ENCODE peak calls at places on chromosomes 5 and 9, in four cellular contexts. T is H1, P is fibroblast of lung, W is GM23248. D is an unnamed sample. For H3K4me1, the result is how much of the 10 kb centered on the place peaks cover.

GRCh38 chr5:6525910-6526309 is 77.3 kb downstream of the UBE2QL1 start:
- DNase-seq in T (peak), P (no peak), W (peak), D (peak)

GRCh38 chr5:138662599-138662998 is 87.4 kb upstream of the HSPA9 start:
- DNase-seq in T (no peak), P (no peak), W (peak), D (no peak)

GRCh38 chr5:125117556-125117955 is 371.1 kb upstream of the ZNF608 start:
- DNase-seq in T (no peak), P (no peak), W (peak), D (no peak)

GRCh38 chr5:6472792-6473191 is 24.1 kb downstream of the UBE2QL1 start:
- DNase-seq in T (no peak), P (no peak), W (no peak), D (no peak)

GRCh38 chr5:134436523-134437339 is 25.1 kb upstream of the CDKN2AIPNL start:
- DNase-seq in T (no peak), P (peak), W (peak), D (no peak)

GRCh38 chr9:69554945-69555344 is 117.2 kb downstream of the APBA1 start:
- DNase-seq in T (no peak), P (peak), W (peak), D (no peak)

GRCh38 chr5:175216991-175217390 is 227.0 kb downstream of the DRD1 start:
- DNase-seq in T (no peak), P (peak), W (peak), D (no peak)

GRCh38 chr5:6730407-6730806 is 17.2 kb downstream of the TENT4A start:
- DNase-seq in T (no peak), P (no peak), W (no peak), D (no peak)

GRCh38 chr9:127122176-127123151 is at the start of gene ANGPTL2:
- DNase-seq in T (peak), P (peak), W (peak), D (peak)

GRCh38 chr5:96024683-96025475 is 63.2 kb upstream of the ELL2 start:
- DNase-seq in T (no peak), P (no peak), W (no peak), D (no peak)

GRCh38 chr5:115847290-115847689 is 5.6 kb downstream of the AP3S1 start:
- DNase-seq in T (no peak), P (no peak), W (no peak), D (no peak)

GRCh38 chr9:106920701-106921283 is 57.8 kb downstream of the ZNF462 start:
- DNase-seq in T (no peak), P (peak), W (peak), D (no peak)

GRCh38 chr5:136146201-136146600 is 13.6 kb downstream of the SMAD5 start:
- DNase-seq in T (no peak), P (no peak), W (no peak), D (no peak)

GRCh38 chr5:81014348-81014747 is 54.2 kb downstream of the RASGRF2 start:
- DNase-seq in T (no peak), P (no peak), W (no peak), D (no peak)

DNA sequence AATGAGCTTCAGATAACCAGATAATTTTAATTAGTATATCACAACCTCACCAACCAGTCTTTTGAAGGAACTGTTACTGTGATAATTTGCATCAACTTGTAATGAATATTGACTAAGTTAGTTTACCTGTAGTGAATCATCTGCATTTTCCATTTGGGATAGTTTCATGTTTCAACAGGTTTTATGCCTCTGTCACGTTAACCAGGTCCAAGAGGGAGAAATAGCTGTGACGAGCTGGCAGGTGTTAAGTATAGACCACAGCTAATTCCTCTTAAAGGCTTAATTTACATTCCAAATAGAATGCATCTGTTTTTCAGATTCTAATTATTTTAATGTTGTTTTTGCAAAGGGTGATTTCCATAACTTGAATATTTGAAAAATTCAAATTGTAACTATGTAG is 270.3 kb downstream of the SMARCA2 start:
- DNase-seq in T (no peak), P (no peak), W (no peak), D (no peak)
- H3K4me2 ChIP-seq in T (no peak), P (no peak), W (no peak), D (no peak)

GRCh38 chr5:14452685-14453084 is 128.9 kb upstream of the OTULINL start:
- DNase-seq in T (no peak), P (peak), W (peak), D (no peak)
- H3K4me1 ChIP-seq in T (under half), P (under half), W (half or more), D (under half)

DNA sequence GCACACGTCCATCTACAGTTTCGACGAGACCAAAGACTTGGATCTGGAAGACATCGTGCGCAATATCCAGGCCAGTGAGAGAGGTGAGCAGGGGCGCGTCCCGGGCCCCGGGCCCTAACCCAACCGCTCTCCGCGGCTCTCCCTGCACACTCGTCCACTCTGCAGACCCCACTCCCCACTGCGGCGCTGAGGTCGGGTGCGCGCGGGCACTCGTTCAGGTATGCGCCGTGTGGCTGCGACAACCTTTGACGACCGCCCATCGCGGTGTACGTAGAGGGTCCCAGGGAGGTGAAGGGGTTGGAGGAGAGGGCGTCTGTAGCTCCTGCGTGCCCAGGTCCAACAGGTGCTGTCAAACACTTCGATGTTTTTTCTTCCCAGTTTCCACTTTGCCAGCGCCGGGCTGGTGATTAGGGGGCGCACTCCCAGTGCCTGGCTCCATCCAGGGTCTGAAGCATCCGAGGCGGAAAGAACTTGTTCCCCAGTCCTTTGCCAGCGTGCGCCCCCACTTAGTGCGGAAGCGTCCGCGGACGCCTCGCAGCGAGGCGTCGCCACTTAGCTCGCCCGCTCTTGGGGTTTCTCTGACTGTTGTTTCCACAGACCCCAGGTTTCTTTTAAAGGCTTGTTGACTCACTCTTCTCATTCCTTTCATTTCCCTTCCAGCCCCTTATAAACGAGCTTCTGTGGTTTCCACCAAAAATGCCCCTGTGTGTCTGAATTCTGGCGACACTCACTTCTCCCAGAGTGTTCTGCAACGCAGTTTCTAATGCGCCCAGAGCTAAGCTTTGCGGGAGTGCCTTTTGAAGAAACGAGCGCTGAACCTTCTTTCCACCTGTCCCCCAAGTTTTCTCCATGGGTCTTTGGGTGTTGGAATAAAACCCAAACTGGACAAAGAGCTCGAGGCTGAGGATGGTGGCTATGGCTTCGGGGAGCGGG is 1.6 kb downstream of the NPR3 start:
- DNase-seq in T (peak), P (peak), W (peak), D (peak)
- TF ChIP-seq EZH2 in T (peak), P (peak), W (no peak), D (peak)

DNA sequence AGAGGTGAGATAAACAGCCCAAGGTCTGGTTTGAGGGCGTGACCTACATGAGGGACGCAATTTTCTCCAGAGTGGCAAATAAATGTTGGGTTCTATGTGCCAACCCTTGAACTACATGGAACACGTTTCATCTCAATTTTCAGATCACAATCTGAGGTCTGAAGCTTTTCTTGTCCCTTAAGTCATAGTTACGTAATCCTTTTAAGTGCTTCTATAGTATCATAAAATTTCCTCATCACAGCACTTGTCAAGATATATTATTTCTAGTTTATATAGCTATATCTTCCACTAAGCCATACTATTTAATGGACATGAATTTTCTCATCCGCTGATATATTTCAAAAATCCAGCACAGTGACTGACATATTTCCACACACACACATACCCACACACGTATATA is 53.1 kb upstream of the GRIN3A start:
- DNase-seq in T (no peak), P (no peak), W (no peak), D (no peak)
- H3K4me2 ChIP-seq in T (no peak), P (no peak), W (no peak), D (no peak)

GRCh38 chr9:89466451-89467277 is 31.2 kb downstream of the SEMA4D start:
- DNase-seq in T (no peak), P (no peak), W (no peak), D (no peak)
- H3K4me1 ChIP-seq in T (under half), P (under half), W (under half), D (half or more)

DNA sequence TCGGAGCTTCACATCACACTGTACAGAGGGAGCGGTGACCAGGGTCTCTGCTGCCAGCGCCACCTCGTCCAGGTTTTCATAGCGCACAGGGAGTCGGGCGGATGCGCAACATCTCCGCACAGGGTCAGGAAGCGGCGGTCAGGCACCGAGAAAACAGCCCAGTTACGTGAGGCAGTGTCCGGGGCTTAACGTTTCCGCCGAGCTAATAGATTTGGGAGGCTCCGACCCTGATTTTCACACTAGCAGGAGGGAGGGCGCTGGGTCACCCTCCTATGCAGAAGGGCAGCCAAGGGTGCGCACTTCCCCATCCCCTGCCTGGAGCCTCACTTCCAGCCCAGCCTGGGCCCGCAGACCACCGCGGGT is 13.7 kb downstream of the BTNL9 start:
- DNase-seq in T (no peak), P (no peak), W (peak), D (peak)
- TF ChIP-seq EZH2 in T (peak), P (peak), W (no peak), D (peak)

GRCh38 chr9:92685022-92685421 is 15.1 kb upstream of the IPPK start:
- DNase-seq in T (peak), P (no peak), W (no peak), D (no peak)
- H3K4me2 ChIP-seq in T (no peak), P (no peak), W (no peak), D (no peak)

GRCh38 chr9:22053178-22053577 is 44.1 kb upstream of the CDKN2B start:
- DNase-seq in T (no peak), P (no peak), W (no peak), D (no peak)

GRCh38 chr9:22055090-22055489 is 46.0 kb upstream of the CDKN2B start:
- DNase-seq in T (no peak), P (no peak), W (no peak), D (no peak)

GRCh38 chr9:22052376-22052945 is 43.4 kb upstream of the CDKN2B start:
- DNase-seq in T (no peak), P (peak), W (peak), D (no peak)

GRCh38 chr9:22054529-22054928 is 45.4 kb upstream of the CDKN2B start:
- DNase-seq in T (no peak), P (no peak), W (no peak), D (no peak)

DNA sequence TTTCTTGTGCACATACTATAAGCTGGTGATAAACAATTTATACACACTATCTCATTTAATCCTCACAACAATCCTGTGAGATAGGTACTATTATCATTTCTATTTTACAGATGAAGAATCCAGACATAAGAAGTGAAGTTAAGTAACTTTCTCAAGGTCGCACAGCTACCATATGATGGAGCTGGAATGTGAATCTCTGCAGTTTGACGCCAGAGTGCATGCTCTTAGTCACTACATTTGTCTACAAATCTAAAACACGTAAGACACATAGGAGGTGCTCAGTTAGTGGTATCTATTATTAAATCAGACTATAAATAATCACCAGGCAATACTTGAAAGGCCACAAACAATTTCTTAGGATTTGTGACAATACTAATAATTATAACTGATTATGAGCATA is 45.0 kb upstream of the CDKN2B start:
- DNase-seq in T (no peak), P (no peak), W (no peak), D (no peak)
- H3K4me1 ChIP-seq in T (under half), P (under half), W (under half), D (under half)

D was measured in GM23338.